ENCODE peak calls at places on chromosome X, in nine cellular contexts. Q, A, E, B, I, U, F, V and D are unnamed samples.
A peak's percentile ranks its signal among the peaks of the same experiment; 100 is the strongest.

GRCh38 chrX:112841820-112842157 is 1.2 kb upstream of the AMOT start:
- DNase-seq in F (no peak), V (no peak), I (no peak), A (no peak), U (no peak), B (no peak), Q (no peak), E (no peak), D (no peak)

GRCh38 chrX:153865685-153866084 is 20.3 kb downstream of the L1CAM start:
- DNase-seq in B (no peak), A (no peak), F (no peak), I (no peak), V (no peak), E (no peak), U (no peak), Q (no peak), D (no peak)

GRCh38 chrX:152412105-152412504 is 39.0 kb downstream of the GABRA3 start:
- DNase-seq in Q (no peak), B (no peak), A (no peak), I (no peak), V (no peak), F (no peak), E (no peak), U (no peak), D (no peak)

GRCh38 chrX:21911481-21911880 is 29.0 kb upstream of the SMS start:
- DNase-seq in E (no peak), B (no peak), V (no peak), Q (no peak), A (no peak), I (no peak), U (no peak), F (no peak), D (no peak)

GRCh38 chrX:135287266-135287823 is 21.9 kb upstream of the ETDC start:
- DNase-seq in V (no peak), F (no peak), E (no peak), I (no peak), B (no peak), Q (no peak), U (no peak), A (no peak), D (no peak)

GRCh38 chrX:13463608-13464007 is 105.8 kb upstream of the EGFL6 start:
- DNase-seq in B (no peak), F (peak; percentile 63), V (peak; percentile 84), U (peak; percentile 16), I (peak; percentile 98), Q (no peak), A (no peak), E (no peak), D (no peak)

GRCh38 chrX:3599787-3600465 is 113.5 kb downstream of the PRKX start:
- DNase-seq in E (no peak), F (peak; percentile 61), Q (no peak), B (no peak), A (no peak), I (no peak), V (no peak), U (no peak), D (no peak)

GRCh38 chrX:111262086-111262485 is 8.2 kb downstream of the CAPN6 start:
- DNase-seq in A (no peak), I (no peak), Q (no peak), F (no peak), B (no peak), U (no peak), E (no peak), V (peak; percentile 59), D (no peak)

GRCh38 chrX:20066968-20067708 is 49.6 kb downstream of the MAP7D2 start:
- DNase-seq in F (peak; percentile 69), V (peak; percentile 51), A (no peak), Q (no peak), U (no peak), B (peak; percentile 19), I (peak; percentile 70), E (peak; percentile 26), D (peak; percentile 30)

GRCh38 chrX:107979534-107979933 is 2.6 kb downstream of the TEX13B start:
- DNase-seq in V (no peak), E (no peak), A (no peak), B (no peak), F (peak; percentile 1), U (no peak), I (no peak), Q (no peak), D (no peak)

GRCh38 chrX:136065044-136065671 is 79.9 kb downstream of the SLC9A6 start:
- DNase-seq in I (peak; percentile 47), B (peak; percentile 5), U (peak; percentile 16), V (peak; percentile 77), A (no peak), Q (peak; percentile 8), F (peak; percentile 48), E (no peak), D (no peak)

GRCh38 chrX:149758068-149758714 is 15.7 kb upstream of the HSFX1 start:
- DNase-seq in V (no peak), E (no peak), B (no peak), F (no peak), I (no peak), U (no peak), Q (no peak), A (no peak), D (no peak)

GRCh38 chrX:150352114-150352513 is 11.0 kb upstream of the MAMLD1 start:
- DNase-seq in Q (no peak), A (no peak), I (peak; percentile 41), U (no peak), F (peak; percentile 13), E (no peak), V (no peak), B (no peak), D (no peak)

GRCh38 chrX:153611298-153612095 is 12.6 kb upstream of the CCNQ start:
- DNase-seq in V (no peak), F (peak; percentile 30), Q (no peak), E (no peak), I (no peak), A (no peak), B (no peak), U (no peak), D (no peak)

GRCh38 chrX:131763674-131764073 is 219.8 kb downstream of the OR13H1 start:
- DNase-seq in A (peak; percentile 92), Q (peak; percentile 76), E (no peak), U (no peak), V (no peak), I (peak; percentile 85), F (peak; percentile 11), B (no peak), D (no peak)

GRCh38 chrX:131762802-131763234 is 218.9 kb downstream of the OR13H1 start:
- DNase-seq in A (peak; percentile 78), Q (peak; percentile 42), E (no peak), F (peak; percentile 21), I (peak; percentile 77), U (no peak), V (no peak), B (no peak), D (no peak)

DNA sequence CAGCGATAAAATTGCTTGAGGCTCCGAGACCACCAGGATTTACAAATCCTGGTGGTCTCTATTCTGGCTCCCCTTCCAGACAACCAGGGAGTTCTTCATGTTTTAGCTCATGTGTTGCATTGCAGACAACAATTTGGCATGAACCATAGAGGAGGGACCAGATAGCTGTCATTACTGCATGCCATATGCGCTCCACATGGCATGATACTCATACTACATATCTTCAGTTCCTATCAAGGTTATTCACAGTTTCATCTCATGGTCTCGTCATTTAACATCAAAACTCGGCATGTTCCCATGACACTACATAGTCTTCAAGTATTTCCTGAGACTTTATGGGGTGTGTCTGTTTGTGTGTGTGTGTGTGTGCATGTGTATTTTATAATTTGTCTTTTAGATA is 220.3 kb downstream of the OR13H1 start:
- DNase-seq in A (no peak), B (no peak), E (no peak), U (no peak), V (no peak), F (no peak), Q (no peak), I (no peak), D (no peak)
- H3K27ac ChIP-seq in A (no peak overlapping the region), B (no peak overlapping the region), E (no peak overlapping the region), U (no peak overlapping the region), V (no peak overlapping the region), F (no peak overlapping the region), Q (no peak overlapping the region), I (no peak overlapping the region), D (no peak overlapping the region)

GRCh38 chrX:40368611-40369061 is 212.1 kb upstream of the ATP6AP2 start:
- DNase-seq in I (no peak), E (no peak), A (no peak), U (no peak), F (no peak), Q (no peak), V (no peak), B (no peak), D (no peak)

GRCh38 chrX:40374486-40374885 is 206.3 kb upstream of the ATP6AP2 start:
- DNase-seq in E (no peak), F (no peak), A (no peak), V (no peak), I (no peak), U (no peak), Q (no peak), B (no peak), D (no peak)

GRCh38 chrX:40371376-40371775 is 209.4 kb upstream of the ATP6AP2 start:
- DNase-seq in E (no peak), Q (no peak), A (no peak), U (no peak), F (no peak), B (no peak), I (no peak), V (no peak), D (no peak)

GRCh38 chrX:40373641-40374040 is 207.1 kb upstream of the ATP6AP2 start:
- DNase-seq in U (no peak), B (no peak), E (no peak), F (no peak), I (no peak), A (no peak), V (no peak), Q (no peak), D (no peak)

GRCh38 chrX:40373025-40373424 is 207.7 kb upstream of the ATP6AP2 start:
- DNase-seq in B (no peak), I (no peak), V (no peak), E (no peak), A (no peak), F (no peak), Q (no peak), U (no peak), D (no peak)
- H3K27ac ChIP-seq in B (no peak overlapping the region), I (no peak overlapping the region), V (no peak overlapping the region), E (no peak overlapping the region), A (no peak overlapping the region), F (no peak overlapping the region), Q (no peak overlapping the region), U (no peak overlapping the region), D (no peak overlapping the region)

GRCh38 chrX:38181357-38181756 is 39.3 kb downstream of the SRPX start:
- DNase-seq in U (no peak), F (no peak), A (no peak), Q (no peak), I (no peak), E (no peak), B (no peak), V (no peak), D (no peak)
- H3K27ac ChIP-seq in U (no peak overlapping the region), F (no peak overlapping the region), A (no peak overlapping the region), Q (no peak overlapping the region), I (no peak overlapping the region), E (no peak overlapping the region), B (no peak overlapping the region), V (no peak overlapping the region), D (no peak overlapping the region)

DNA sequence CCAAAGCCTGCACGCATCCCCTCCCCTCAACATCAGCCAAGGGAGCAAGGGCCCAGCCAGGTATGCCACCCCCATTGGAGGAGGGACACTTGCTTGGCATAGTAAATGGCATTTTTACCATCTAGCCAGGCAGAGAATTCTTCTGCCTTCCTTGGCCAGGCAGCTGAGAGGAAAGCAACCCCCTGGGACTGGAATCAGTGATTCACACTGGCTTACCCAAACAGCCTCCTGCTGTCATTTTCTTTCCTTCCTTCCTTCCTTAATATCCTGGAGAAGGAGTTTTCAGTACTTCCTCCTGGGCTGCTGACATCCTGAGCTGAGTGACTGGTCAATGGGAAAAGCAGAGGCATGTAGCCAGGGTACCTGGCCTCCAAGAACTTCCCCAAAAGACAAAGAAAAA is 28.6 kb upstream of the KIAA1210 start:
- DNase-seq in Q (no peak), A (no peak), B (no peak), I (no peak), V (no peak), E (no peak), F (peak; percentile 36), U (no peak), D (no peak)
- H3K27ac ChIP-seq in Q (no peak overlapping the region), A (no peak overlapping the region), B (no peak overlapping the region), I (no peak overlapping the region), V (no peak overlapping the region), E (no peak overlapping the region), F (no peak overlapping the region), U (no peak overlapping the region), D (no peak overlapping the region)